ENCODE peak calls at places on chromosomes 16 and 17, in nine cellular contexts. J is thoracic aorta, Y is pancreas, U is psoas muscle, F is A673, S is dorsolateral prefrontal cortex, W is neural crest cell, V is fibroblast of mammary gland, N is IMR-90. L is an unnamed sample.

GRCh38 chr17:8696951-8697745 is 47.5 kb downstream of the CCDC42 start:
- DNase-seq in J (peak), Y (no peak), U (no peak), F (no peak), S (peak), W (no peak), V (peak), N (peak), L (no peak)

GRCh38 chr16:2963611-2964415 is at the start of gene KREMEN2:
- DNase-seq in J (no peak), Y (peak), U (peak), F (peak), S (no peak), W (peak), V (no peak), N (no peak), L (peak)

GRCh38 chr16:84514874-84515835 is 10.7 kb upstream of the MEAK7 start:
- DNase-seq in J (no peak), Y (no peak), U (peak), F (no peak), S (no peak), W (no peak), V (no peak), N (no peak), L (no peak)

GRCh38 chr17:13601776-13602551 is at the start of gene HS3ST3A1:
- DNase-seq in J (no peak), Y (no peak), U (peak), F (no peak), S (no peak), W (peak), V (peak), N (peak), L (peak)

GRCh38 chr16:20626971-20627370 is 50.8 kb upstream of the ACSM2B start:
- DNase-seq in J (no peak), Y (no peak), U (no peak), F (no peak), S (no peak), W (no peak), V (no peak), N (no peak), L (no peak)

GRCh38 chr17:68567035-68567434 is 34.1 kb downstream of the FAM20A start:
- DNase-seq in J (no peak), Y (no peak), U (no peak), F (no peak), S (no peak), W (no peak), V (no peak), N (no peak), L (no peak)

GRCh38 chr16:35411156-35411555 is 1951.7 kb downstream of the TP53TG3F start:
- DNase-seq in J (no peak), Y (no peak), U (no peak), F (no peak), S (no peak), W (no peak), V (no peak), N (no peak), L (no peak)

GRCh38 chr16:12395266-12395665 is 408.4 kb downstream of the CPPED1 start:
- DNase-seq in J (no peak), Y (no peak), U (no peak), F (no peak), S (no peak), W (no peak), V (peak), N (peak), L (no peak)

GRCh38 chr16:51441331-51441730 is 290.3 kb upstream of the SALL1 start:
- DNase-seq in J (no peak), Y (no peak), U (no peak), F (no peak), S (no peak), W (no peak), V (no peak), N (no peak), L (no peak)

GRCh38 chr17:7836596-7837374 is 2.8 kb downstream of the KDM6B start:
- DNase-seq in J (peak), Y (peak), U (peak), F (peak), S (peak), W (peak), V (peak), N (peak), L (peak)

GRCh38 chr17:69448431-69449102 is 34.1 kb downstream of the MAP2K6 start:
- DNase-seq in J (no peak), Y (peak), U (peak), F (no peak), S (peak), W (no peak), V (no peak), N (no peak), L (no peak)

GRCh38 chr17:7884581-7885356 is 3.8 kb upstream of the CHD3 start:
- DNase-seq in J (no peak), Y (peak), U (no peak), F (peak), S (no peak), W (no peak), V (no peak), N (no peak), L (peak)

GRCh38 chr17:65020284-65020683 is 36.3 kb downstream of the GNA13 start:
- DNase-seq in J (no peak), Y (no peak), U (no peak), F (peak), S (no peak), W (no peak), V (peak), N (peak), L (peak)

GRCh38 chr16:3578121-3578520 is 918 bp upstream of the NLRC3 start:
- DNase-seq in J (no peak), Y (no peak), U (peak), F (no peak), S (no peak), W (no peak), V (no peak), N (no peak), L (no peak)

GRCh38 chr16:15972046-15972868 is 22.8 kb downstream of the ABCC1 start:
- DNase-seq in J (no peak), Y (no peak), U (no peak), F (no peak), S (no peak), W (no peak), V (no peak), N (peak), L (no peak)

GRCh38 chr17:66946251-66946650 is 18.3 kb upstream of the CACNG4 start:
- DNase-seq in J (no peak), Y (no peak), U (no peak), F (no peak), S (no peak), W (no peak), V (no peak), N (no peak), L (no peak)

GRCh38 chr17:32258383-32259121 is 7.1 kb upstream of the RHBDL3 start:
- DNase-seq in J (no peak), Y (no peak), U (no peak), F (peak), S (peak), W (no peak), V (no peak), N (no peak), L (peak)

GRCh38 chr16:28139530-28139929 is 72.2 kb downstream of the XPO6 start:
- DNase-seq in J (no peak), Y (no peak), U (no peak), F (no peak), S (no peak), W (no peak), V (no peak), N (no peak), L (no peak)
- TF ChIP-seq CTCF in J (no peak), Y (no peak), U (no peak), F (no peak), S (no peak), W (peak), V (no peak), N (no peak), L (no peak)

DNA sequence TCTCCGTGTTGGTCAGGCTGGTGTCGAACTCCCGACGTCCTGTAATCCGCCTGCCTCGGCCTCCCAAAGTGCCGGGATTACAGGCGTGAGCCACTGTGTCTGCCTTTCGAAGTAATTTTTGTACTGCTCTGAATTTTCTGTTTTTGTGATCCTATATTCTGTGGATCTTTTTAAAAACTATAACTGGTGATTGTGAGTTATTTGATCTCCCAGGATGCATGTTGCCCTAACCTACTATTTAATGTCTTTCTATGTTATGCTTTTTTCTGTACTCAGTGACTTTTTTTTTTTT is 2.5 kb downstream of the RSPRY1 start:
- DNase-seq in J (no peak), Y (no peak), U (no peak), F (no peak), S (no peak), W (no peak), V (no peak), N (no peak), L (no peak)
- TF ChIP-seq CTCF in J (no peak), Y (no peak), U (no peak), F (no peak), S (no peak), W (no peak), V (no peak), N (no peak), L (no peak)

GRCh38 chr16:87466975-87467501 is 25.8 kb downstream of the ZCCHC14 start:
- DNase-seq in J (no peak), Y (no peak), U (no peak), F (no peak), S (no peak), W (no peak), V (no peak), N (no peak), L (no peak)
- TF ChIP-seq CTCF in J (no peak), Y (no peak), U (no peak), F (no peak), S (no peak), W (no peak), V (no peak), N (no peak), L (no peak)

GRCh38 chr17:27414686-27415085 is 41.6 kb upstream of the KSR1 start:
- DNase-seq in J (no peak), Y (no peak), U (no peak), F (no peak), S (no peak), W (no peak), V (no peak), N (no peak), L (no peak)
- TF ChIP-seq CTCF in J (no peak), Y (no peak), U (no peak), F (no peak), S (no peak), W (no peak), V (no peak), N (no peak), L (no peak)

GRCh38 chr17:77493238-77493812 is 352.6 kb downstream of the SEC14L1 start:
- DNase-seq in J (no peak), Y (no peak), U (peak), F (no peak), S (no peak), W (no peak), V (no peak), N (no peak), L (no peak)
- TF ChIP-seq CTCF in J (no peak), Y (no peak), U (no peak), F (no peak), S (no peak), W (no peak), V (no peak), N (no peak), L (no peak)

GRCh38 chr17:47318197-47318918 is 5.4 kb upstream of the EFCAB13 start:
- DNase-seq in J (no peak), Y (no peak), U (no peak), F (no peak), S (no peak), W (no peak), V (no peak), N (no peak), L (no peak)
- TF ChIP-seq CTCF in J (no peak), Y (no peak), U (no peak), F (no peak), S (no peak), W (no peak), V (no peak), N (no peak), L (no peak)

GRCh38 chr16:49918257-49918656 is 62.3 kb upstream of the ZNF423 start:
- DNase-seq in J (no peak), Y (no peak), U (peak), F (no peak), S (no peak), W (no peak), V (no peak), N (no peak), L (no peak)
- TF ChIP-seq CTCF in J (no peak), Y (no peak), U (no peak), F (peak), S (no peak), W (no peak), V (no peak), N (no peak), L (no peak)

L was measured in foreskin fibroblast.